ENCODE peak calls at places on chromosomes 5 and 9, in seven cellular contexts. One of them, this sample, is unnamed.

GRCh38 chr9:95148121-95148520 is 169.4 kb downstream of the FANCC start:
- DNase-seq in PC-9: no peak
- DNase-seq in GM12878: no peak
- DNase-seq in AG09309: no peak
- DNase-seq in colonic mucosa: no peak
- DNase-seq in tibial artery: no peak
- DNase-seq in CD8-positive, alpha-beta T cell: no peak
- DNase-seq in this sample: no peak

GRCh38 chr9:97772145-97772544 is 75.0 kb upstream of the XPA start:
- DNase-seq in PC-9: no peak
- DNase-seq in GM12878: no peak
- DNase-seq in AG09309: no peak
- DNase-seq in colonic mucosa: no peak
- DNase-seq in tibial artery: no peak
- DNase-seq in CD8-positive, alpha-beta T cell: no peak
- DNase-seq in this sample: no peak

GRCh38 chr5:109853362-109853761 is 163.6 kb downstream of the MAN2A1 start:
- DNase-seq in PC-9: no peak
- DNase-seq in GM12878: no peak
- DNase-seq in AG09309: no peak
- DNase-seq in colonic mucosa: no peak
- DNase-seq in tibial artery: no peak
- DNase-seq in CD8-positive, alpha-beta T cell: no peak
- DNase-seq in this sample: no peak

GRCh38 chr9:129889936-129890717 is 54.9 kb downstream of the USP20 start:
- DNase-seq in PC-9: no peak
- DNase-seq in GM12878: peak
- DNase-seq in AG09309: no peak
- DNase-seq in colonic mucosa: peak
- DNase-seq in tibial artery: no peak
- DNase-seq in CD8-positive, alpha-beta T cell: peak
- DNase-seq in this sample: no peak

GRCh38 chr5:337565-338130 is 16.1 kb downstream of the AHRR start:
- DNase-seq in PC-9: no peak
- DNase-seq in GM12878: no peak
- DNase-seq in AG09309: no peak
- DNase-seq in colonic mucosa: no peak
- DNase-seq in tibial artery: no peak
- DNase-seq in CD8-positive, alpha-beta T cell: no peak
- DNase-seq in this sample: no peak

GRCh38 chr5:35003018-35003957 is 44.5 kb downstream of the AGXT2 start:
- DNase-seq in PC-9: peak
- DNase-seq in GM12878: peak
- DNase-seq in AG09309: no peak
- DNase-seq in colonic mucosa: peak
- DNase-seq in tibial artery: peak
- DNase-seq in CD8-positive, alpha-beta T cell: peak
- DNase-seq in this sample: no peak

GRCh38 chr9:79764377-79764776 is 192.6 kb downstream of the TLE4 start:
- DNase-seq in PC-9: no peak
- DNase-seq in GM12878: no peak
- DNase-seq in AG09309: peak
- DNase-seq in colonic mucosa: peak
- DNase-seq in tibial artery: peak
- DNase-seq in CD8-positive, alpha-beta T cell: no peak
- DNase-seq in this sample: peak

GRCh38 chr5:141560725-141561483 is 57.9 kb downstream of the DIAPH1 start:
- DNase-seq in PC-9: peak
- DNase-seq in GM12878: no peak
- DNase-seq in AG09309: peak
- DNase-seq in colonic mucosa: peak
- DNase-seq in tibial artery: peak
- DNase-seq in CD8-positive, alpha-beta T cell: no peak
- DNase-seq in this sample: peak

GRCh38 chr9:108842610-108843295 is 13.0 kb downstream of the ACTL7B start:
- DNase-seq in PC-9: no peak
- DNase-seq in GM12878: no peak
- DNase-seq in AG09309: no peak
- DNase-seq in colonic mucosa: no peak
- DNase-seq in tibial artery: no peak
- DNase-seq in CD8-positive, alpha-beta T cell: no peak
- DNase-seq in this sample: no peak

GRCh38 chr9:27353405-27354229 is 56.7 kb upstream of the EQTN start:
- DNase-seq in PC-9: no peak
- DNase-seq in GM12878: peak
- DNase-seq in AG09309: no peak
- DNase-seq in colonic mucosa: no peak
- DNase-seq in tibial artery: peak
- DNase-seq in CD8-positive, alpha-beta T cell: no peak
- DNase-seq in this sample: no peak

GRCh38 chr9:137454506-137455360 is 4.4 kb downstream of the NSMF start:
- DNase-seq in PC-9: no peak
- DNase-seq in GM12878: no peak
- DNase-seq in AG09309: no peak
- DNase-seq in colonic mucosa: peak
- DNase-seq in tibial artery: no peak
- DNase-seq in CD8-positive, alpha-beta T cell: no peak
- DNase-seq in this sample: peak

GRCh38 chr5:35004200-35004599 is 43.5 kb downstream of the AGXT2 start:
- DNase-seq in PC-9: no peak
- DNase-seq in GM12878: no peak
- DNase-seq in AG09309: no peak
- DNase-seq in colonic mucosa: no peak
- DNase-seq in tibial artery: no peak
- DNase-seq in CD8-positive, alpha-beta T cell: no peak
- DNase-seq in this sample: no peak

GRCh38 chr5:64594601-64595518 is 89.0 kb downstream of the RGS7BP start:
- DNase-seq in PC-9: no peak
- DNase-seq in GM12878: no peak
- DNase-seq in AG09309: no peak
- DNase-seq in colonic mucosa: no peak
- DNase-seq in tibial artery: no peak
- DNase-seq in CD8-positive, alpha-beta T cell: no peak
- DNase-seq in this sample: no peak

GRCh38 chr5:134252671-134253070 is 26.8 kb upstream of the PPP2CA start:
- DNase-seq in PC-9: peak
- DNase-seq in GM12878: no peak
- DNase-seq in AG09309: no peak
- DNase-seq in colonic mucosa: no peak
- DNase-seq in tibial artery: no peak
- DNase-seq in CD8-positive, alpha-beta T cell: no peak
- DNase-seq in this sample: no peak

GRCh38 chr9:38346811-38347735 is 45.4 kb upstream of the ALDH1B1 start:
- DNase-seq in PC-9: no peak
- DNase-seq in GM12878: no peak
- DNase-seq in AG09309: no peak
- DNase-seq in colonic mucosa: no peak
- DNase-seq in tibial artery: no peak
- DNase-seq in CD8-positive, alpha-beta T cell: no peak
- DNase-seq in this sample: peak

GRCh38 chr9:124030969-124031451 is 19.4 kb downstream of the LHX2 start:
- DNase-seq in PC-9: peak
- DNase-seq in GM12878: peak
- DNase-seq in AG09309: peak
- DNase-seq in colonic mucosa: no peak
- DNase-seq in tibial artery: no peak
- DNase-seq in CD8-positive, alpha-beta T cell: no peak
- DNase-seq in this sample: no peak

GRCh38 chr5:5155617-5156016 is 15.5 kb downstream of the ADAMTS16 start:
- DNase-seq in PC-9: no peak
- DNase-seq in GM12878: no peak
- DNase-seq in AG09309: no peak
- DNase-seq in colonic mucosa: no peak
- DNase-seq in tibial artery: no peak
- DNase-seq in CD8-positive, alpha-beta T cell: no peak
- DNase-seq in this sample: no peak

GRCh38 chr5:5158472-5158895 is 18.4 kb downstream of the ADAMTS16 start:
- DNase-seq in PC-9: no peak
- DNase-seq in GM12878: no peak
- DNase-seq in AG09309: peak
- DNase-seq in colonic mucosa: no peak
- DNase-seq in tibial artery: no peak
- DNase-seq in CD8-positive, alpha-beta T cell: no peak
- DNase-seq in this sample: no peak

GRCh38 chr5:5156461-5157082 is 16.4 kb downstream of the ADAMTS16 start:
- DNase-seq in PC-9: no peak
- DNase-seq in GM12878: no peak
- DNase-seq in AG09309: no peak
- DNase-seq in colonic mucosa: no peak
- DNase-seq in tibial artery: no peak
- DNase-seq in CD8-positive, alpha-beta T cell: no peak
- DNase-seq in this sample: no peak

GRCh38 chr5:5164158-5164557 is 24.0 kb downstream of the ADAMTS16 start:
- DNase-seq in PC-9: no peak
- DNase-seq in GM12878: no peak
- DNase-seq in AG09309: no peak
- DNase-seq in colonic mucosa: no peak
- DNase-seq in tibial artery: no peak
- DNase-seq in CD8-positive, alpha-beta T cell: no peak
- DNase-seq in this sample: no peak

GRCh38 chr5:5159282-5160108 is 19.4 kb downstream of the ADAMTS16 start:
- DNase-seq in PC-9: no peak
- DNase-seq in GM12878: no peak
- DNase-seq in AG09309: no peak
- DNase-seq in colonic mucosa: no peak
- DNase-seq in tibial artery: no peak
- DNase-seq in CD8-positive, alpha-beta T cell: no peak
- DNase-seq in this sample: no peak
- TF ChIP-seq CTCF in PC-9: no peak
- TF ChIP-seq CTCF in GM12878: no peak
- TF ChIP-seq CTCF in AG09309: no peak
- TF ChIP-seq CTCF in colonic mucosa: no peak
- TF ChIP-seq CTCF in tibial artery: no peak
- TF ChIP-seq CTCF in CD8-positive, alpha-beta T cell: no peak
- TF ChIP-seq CTCF in this sample: no peak

GRCh38 chr5:124515494-124516222 is 230.8 kb downstream of the ZNF608 start:
- DNase-seq in PC-9: no peak
- DNase-seq in GM12878: no peak
- DNase-seq in AG09309: no peak
- DNase-seq in colonic mucosa: no peak
- DNase-seq in tibial artery: no peak
- DNase-seq in CD8-positive, alpha-beta T cell: no peak
- DNase-seq in this sample: no peak

GRCh38 chr5:124514966-124515365 is 231.5 kb downstream of the ZNF608 start:
- DNase-seq in PC-9: no peak
- DNase-seq in GM12878: no peak
- DNase-seq in AG09309: no peak
- DNase-seq in colonic mucosa: no peak
- DNase-seq in tibial artery: no peak
- DNase-seq in CD8-positive, alpha-beta T cell: no peak
- DNase-seq in this sample: no peak

GRCh38 chr5:124516567-124516966 is 229.9 kb downstream of the ZNF608 start:
- DNase-seq in PC-9: no peak
- DNase-seq in GM12878: no peak
- DNase-seq in AG09309: no peak
- DNase-seq in colonic mucosa: no peak
- DNase-seq in tibial artery: no peak
- DNase-seq in CD8-positive, alpha-beta T cell: no peak
- DNase-seq in this sample: no peak

GRCh38 chr5:124521461-124522230 is 224.8 kb downstream of the ZNF608 start:
- DNase-seq in PC-9: no peak
- DNase-seq in GM12878: no peak
- DNase-seq in AG09309: no peak
- DNase-seq in colonic mucosa: no peak
- DNase-seq in tibial artery: no peak
- DNase-seq in CD8-positive, alpha-beta T cell: no peak
- DNase-seq in this sample: no peak

DNA sequence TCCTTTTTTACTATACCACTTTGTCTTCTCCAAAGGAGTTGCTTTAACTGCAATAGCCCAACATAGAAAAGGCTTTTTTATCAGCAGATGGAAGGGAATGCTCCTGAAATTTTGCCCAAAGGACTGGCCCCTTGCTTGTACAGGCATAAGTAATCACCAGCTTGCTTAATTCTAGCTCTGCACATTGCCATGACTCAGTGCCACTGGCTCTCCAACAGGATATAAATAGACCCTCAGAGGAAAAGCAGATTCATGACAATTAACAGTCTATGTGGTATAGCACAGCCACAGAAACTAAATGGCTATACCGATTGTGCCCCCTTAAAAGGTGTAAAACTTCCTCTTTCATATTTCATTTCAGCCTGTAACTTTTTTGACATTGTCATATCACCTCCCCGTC is 227.0 kb downstream of the ZNF608 start:
- DNase-seq in PC-9: no peak
- DNase-seq in GM12878: peak
- DNase-seq in AG09309: peak
- DNase-seq in colonic mucosa: no peak
- DNase-seq in tibial artery: peak
- DNase-seq in CD8-positive, alpha-beta T cell: no peak
- DNase-seq in this sample: no peak
- TF ChIP-seq CTCF in PC-9: no peak
- TF ChIP-seq CTCF in GM12878: no peak
- TF ChIP-seq CTCF in AG09309: no peak
- TF ChIP-seq CTCF in colonic mucosa: no peak
- TF ChIP-seq CTCF in tibial artery: no peak
- TF ChIP-seq CTCF in CD8-positive, alpha-beta T cell: no peak
- TF ChIP-seq CTCF in this sample: no peak

GRCh38 chr9:93154293-93154903 is 20.3 kb upstream of the NINJ1 start:
- DNase-seq in PC-9: peak
- DNase-seq in GM12878: no peak
- DNase-seq in AG09309: no peak
- DNase-seq in colonic mucosa: peak
- DNase-seq in tibial artery: no peak
- DNase-seq in CD8-positive, alpha-beta T cell: no peak
- DNase-seq in this sample: no peak
- TF ChIP-seq CTCF in PC-9: peak
- TF ChIP-seq CTCF in GM12878: peak
- TF ChIP-seq CTCF in AG09309: peak
- TF ChIP-seq CTCF in colonic mucosa: peak
- TF ChIP-seq CTCF in tibial artery: peak
- TF ChIP-seq CTCF in CD8-positive, alpha-beta T cell: peak
- TF ChIP-seq CTCF in this sample: no peak

DNA sequence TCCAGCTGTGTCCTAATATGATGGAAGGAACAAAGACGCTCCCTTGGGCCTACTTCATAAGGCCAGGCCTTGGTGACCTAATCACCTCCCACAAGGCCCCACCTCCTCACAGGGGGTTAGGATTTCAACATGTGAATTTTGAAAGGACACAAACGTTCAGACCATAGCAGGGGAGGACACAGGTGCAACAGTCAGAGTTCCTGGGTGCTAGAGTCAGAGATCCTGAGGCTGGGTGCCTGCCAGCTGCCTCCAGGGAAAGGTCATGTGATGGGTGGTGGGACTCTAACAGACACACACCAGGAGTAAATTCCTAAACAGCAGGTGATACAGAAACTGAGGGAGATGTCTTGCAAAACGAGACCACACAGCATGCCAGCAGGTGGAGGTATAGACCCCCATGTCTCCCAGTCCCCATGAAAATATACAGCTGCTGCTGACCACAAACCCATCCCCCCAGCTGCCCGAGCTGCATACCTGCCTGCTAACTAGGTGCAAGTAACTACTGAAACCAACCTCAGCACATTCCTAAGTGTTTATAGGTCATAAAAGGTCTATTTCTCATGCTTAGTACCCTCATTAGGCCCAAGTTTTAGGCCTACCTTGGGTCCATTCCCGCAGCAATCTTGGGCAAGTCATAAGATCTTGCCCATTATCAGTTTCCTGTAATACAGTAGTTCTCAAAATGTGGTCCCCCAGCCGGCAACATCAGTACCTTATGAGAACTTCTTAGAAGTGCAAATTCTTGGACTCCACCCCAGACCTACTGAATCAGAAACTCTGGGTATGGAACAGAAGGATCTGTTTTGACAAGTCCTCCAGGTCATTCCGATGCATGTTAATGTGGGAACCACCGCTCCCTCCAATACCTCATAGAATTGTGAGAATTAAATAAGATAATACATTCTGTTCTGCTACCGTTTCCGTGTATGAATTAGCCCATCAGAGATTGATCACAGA is 245.3 kb downstream of the ENC1 start:
- DNase-seq in PC-9: peak
- DNase-seq in GM12878: no peak
- DNase-seq in AG09309: no peak
- DNase-seq in colonic mucosa: no peak
- DNase-seq in tibial artery: no peak
- DNase-seq in CD8-positive, alpha-beta T cell: no peak
- DNase-seq in this sample: no peak
- TF ChIP-seq CTCF in PC-9: peak
- TF ChIP-seq CTCF in GM12878: no peak
- TF ChIP-seq CTCF in AG09309: no peak
- TF ChIP-seq CTCF in colonic mucosa: no peak
- TF ChIP-seq CTCF in tibial artery: no peak
- TF ChIP-seq CTCF in CD8-positive, alpha-beta T cell: no peak
- TF ChIP-seq CTCF in this sample: no peak